ENCODE peak calls at places on chromosomes 11 and 22, in six cellular contexts. N is epithelial cell of esophagus, T is BJ, J is fibroblast of mammary gland, D is dorsolateral prefrontal cortex, E is cardiac fibroblast. Y is an unnamed sample.

GRCh38 chr11:86676533-86677154 is 4.2 kb upstream of the ME3 start:
- DNase-seq in N (peak), T (no peak), J (no peak), D (no peak), E (peak), Y (no peak)

GRCh38 chr11:76835928-76836612 is 24.6 kb upstream of the ACER3 start:
- DNase-seq in N (peak), T (peak), J (peak), D (no peak), E (peak), Y (no peak)

GRCh38 chr22:28112548-28113043 is 193.5 kb upstream of the PITPNB start:
- DNase-seq in N (peak), T (no peak), J (peak), D (no peak), E (peak), Y (no peak)

GRCh38 chr22:21593406-21594232 is 26.1 kb downstream of the UBE2L3 start:
- DNase-seq in N (no peak), T (no peak), J (no peak), D (no peak), E (no peak), Y (no peak)

GRCh38 chr11:118872403-118872821 is 11.3 kb upstream of the CXCR5 start:
- DNase-seq in N (no peak), T (no peak), J (no peak), D (no peak), E (no peak), Y (no peak)

GRCh38 chr11:15815246-15816209 is 540.8 kb downstream of the SOX6 start:
- DNase-seq in N (peak), T (no peak), J (peak), D (no peak), E (peak), Y (no peak)

GRCh38 chr11:72848846-72849466 is 34.7 kb downstream of the ATG16L2 start:
- DNase-seq in N (peak), T (no peak), J (peak), D (no peak), E (peak), Y (no peak)

GRCh38 chr22:38411016-38411415 is 44.0 kb downstream of the KCNJ4 start:
- DNase-seq in N (no peak), T (no peak), J (no peak), D (no peak), E (no peak), Y (no peak)

GRCh38 chr11:36469881-36470802 is 39.9 kb downstream of the TRAF6 start:
- DNase-seq in N (peak), T (peak), J (peak), D (no peak), E (peak), Y (peak)

GRCh38 chr11:88312665-88313064 is 24.9 kb downstream of the CTSC start:
- DNase-seq in N (no peak), T (no peak), J (peak), D (no peak), E (peak), Y (no peak)

GRCh38 chr11:66743271-66743968 is 14.4 kb upstream of the SPTBN2 start:
- DNase-seq in N (peak), T (no peak), J (no peak), D (no peak), E (no peak), Y (no peak)

GRCh38 chr11:114075891-114076441 is 16.5 kb downstream of the ZBTB16 start:
- DNase-seq in N (peak), T (peak), J (peak), D (no peak), E (peak), Y (no peak)

GRCh38 chr22:42644422-42645340 is 4.3 kb upstream of the ATP5MGL start:
- DNase-seq in N (no peak), T (no peak), J (peak), D (no peak), E (peak), Y (no peak)

GRCh38 chr11:116838321-116839084 is 1.1 kb upstream of the APOA1 start:
- DNase-seq in N (no peak), T (no peak), J (no peak), D (no peak), E (no peak), Y (no peak)

GRCh38 chr22:39545310-39546063 is 12.9 kb upstream of the RPS19BP1 start:
- DNase-seq in N (peak), T (no peak), J (peak), D (no peak), E (peak), Y (no peak)

GRCh38 chr11:9748361-9748970 is 84.6 kb downstream of the SWAP70 start:
- DNase-seq in N (peak), T (no peak), J (peak), D (peak), E (peak), Y (no peak)

GRCh38 chr11:44702897-44703296 is 23.9 kb upstream of the TSPAN18 start:
- DNase-seq in N (no peak), T (no peak), J (no peak), D (no peak), E (no peak), Y (no peak)

DNA sequence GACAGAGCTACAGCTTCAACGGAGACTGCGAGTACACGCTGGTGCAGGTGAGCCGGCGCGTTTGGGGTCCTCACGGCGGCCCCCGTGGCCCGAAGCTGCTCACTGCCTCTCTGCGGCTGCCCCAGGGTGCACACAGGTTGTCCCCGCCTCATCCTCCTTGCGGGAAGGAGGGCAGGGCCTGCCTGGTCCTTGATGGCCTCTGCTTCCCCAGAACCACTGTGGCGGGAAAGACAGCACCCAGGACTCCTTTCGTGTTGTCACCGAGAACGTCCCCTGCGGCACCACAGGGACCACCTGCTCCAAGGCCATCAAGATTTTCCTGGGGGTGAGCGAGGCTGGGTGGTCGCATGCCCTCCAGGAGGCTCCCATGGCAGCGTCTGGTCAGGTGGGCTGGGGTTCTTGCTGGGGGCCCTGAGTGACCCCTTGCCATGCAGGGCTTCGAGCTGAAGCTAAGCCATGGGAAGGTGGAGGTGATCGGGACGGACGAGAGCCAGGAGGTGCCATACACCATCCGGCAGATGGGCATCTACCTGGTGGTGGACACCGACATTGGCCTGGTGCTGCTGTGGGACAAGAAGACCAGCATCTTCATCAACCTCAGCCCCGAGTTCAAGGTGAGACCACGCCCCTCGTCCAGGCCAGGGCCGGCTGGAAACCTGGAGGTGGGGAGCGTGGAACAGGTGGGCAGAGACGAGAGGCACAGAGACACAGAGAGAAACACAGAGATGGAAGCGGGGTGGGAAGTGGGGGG is 19.4 kb downstream of the MUC5AC start:
- DNase-seq in N (no peak), T (no peak), J (no peak), D (no peak), E (no peak), Y (no peak)
- TF ChIP-seq CTCF in N (no peak), T (no peak), J (no peak), D (no peak), E (no peak), Y (no peak)

GRCh38 chr11:33539659-33540249 is 160.9 kb downstream of the C11orf91 start:
- DNase-seq in N (no peak), T (no peak), J (peak), D (no peak), E (no peak), Y (no peak)

GRCh38 chr11:33543823-33544222 is 156.8 kb downstream of the C11orf91 start:
- DNase-seq in N (peak), T (no peak), J (peak), D (no peak), E (peak), Y (no peak)

GRCh38 chr11:33538726-33539125 is 161.9 kb downstream of the C11orf91 start:
- DNase-seq in N (no peak), T (no peak), J (no peak), D (no peak), E (no peak), Y (no peak)

GRCh38 chr11:33542921-33543320 is 157.7 kb downstream of the C11orf91 start:
- DNase-seq in N (peak), T (no peak), J (peak), D (peak), E (peak), Y (no peak)

GRCh38 chr11:33540946-33541915 is 159.4 kb downstream of the C11orf91 start:
- DNase-seq in N (no peak), T (no peak), J (no peak), D (no peak), E (no peak), Y (no peak)
- H3K4me3 ChIP-seq in N (no peak), T (no peak), J (no peak), D (no peak), E (no peak), Y (no peak)

DNA sequence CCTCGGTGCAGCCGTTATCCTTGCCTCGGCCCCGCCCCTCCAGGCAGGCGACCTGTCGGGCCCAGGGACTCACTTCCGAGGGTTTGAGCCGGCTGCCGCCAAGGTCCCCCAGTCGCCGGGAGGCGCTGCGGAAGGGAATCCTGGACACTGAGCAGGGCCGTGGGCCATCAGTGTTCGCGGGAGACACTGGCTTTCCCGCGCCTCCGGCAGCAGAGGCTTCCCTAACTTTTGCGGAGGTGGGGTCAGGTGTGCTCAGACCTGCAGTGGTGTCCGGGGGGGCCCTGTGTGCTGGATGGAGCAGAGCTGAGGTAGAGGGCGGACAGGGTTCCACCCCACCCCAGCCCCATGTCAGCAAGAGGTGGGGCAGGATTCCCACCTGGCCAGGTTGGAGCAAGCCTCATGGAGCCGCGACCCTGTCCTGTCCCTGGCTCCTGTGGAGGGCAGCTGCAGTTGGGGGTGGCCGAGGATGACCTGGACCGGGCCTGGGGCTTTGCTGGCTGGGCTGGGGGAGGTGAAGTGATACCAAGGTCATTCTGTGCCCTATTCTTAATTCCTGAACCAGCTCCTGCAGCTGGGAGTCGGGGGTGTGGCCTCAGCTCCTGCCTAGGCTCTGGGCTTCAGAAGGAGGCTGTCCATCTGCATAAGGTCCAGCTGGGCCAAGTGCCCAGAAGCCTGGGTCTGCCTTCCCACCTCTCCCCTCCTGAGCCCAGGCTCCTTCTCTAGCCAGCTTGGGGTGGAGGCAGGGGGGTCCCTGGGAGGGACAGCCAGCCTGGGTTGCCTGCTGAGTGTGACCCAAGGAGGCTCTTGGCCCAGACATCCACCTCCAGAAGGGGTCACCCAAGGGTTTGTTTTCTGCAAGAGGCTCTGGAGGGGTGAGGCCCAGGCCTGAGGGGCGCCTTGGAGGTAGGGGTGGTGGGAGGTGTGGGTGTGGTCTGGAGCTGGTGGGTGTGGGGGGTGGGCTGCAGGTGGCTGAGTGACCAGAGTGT is 8.4 kb downstream of the TSPAN4 start:
- DNase-seq in N (no peak), T (no peak), J (no peak), D (no peak), E (no peak), Y (no peak)
- TF ChIP-seq CTCF in N (no peak), T (peak), J (no peak), D (no peak), E (no peak), Y (peak)

GRCh38 chr22:50242406-50242949 is 2.3 kb downstream of the TUBGCP6 start:
- DNase-seq in N (no peak), T (no peak), J (peak), D (no peak), E (no peak), Y (no peak)
- H3K4me3 ChIP-seq in N (peak), T (peak), J (peak), D (peak), E (peak), Y (peak)

GRCh38 chr11:69703711-69704507 is at the start of gene FGF19:
- DNase-seq in N (no peak), T (no peak), J (no peak), D (no peak), E (no peak), Y (no peak)
- TF ChIP-seq CTCF in N (no peak), T (no peak), J (no peak), D (no peak), E (no peak), Y (no peak)

Y was measured in retinal pigment epithelial cell.